ENCODE peak calls at places on chromosomes 7 and 10, in six cellular contexts. I is neuronal stem cell, O is mesendoderm, S is mammary epithelial cell, R is H9, C is colonic mucosa. B is an unnamed sample.

GRCh38 chr7:130982160-130982638 is 248.2 kb upstream of the KLF14 start:
- DNase-seq in I (peak), O (peak), S (peak), R (no peak), C (no peak), B (no peak)

GRCh38 chr10:10794776-10795175 is 222.9 kb upstream of the CELF2 start:
- DNase-seq in I (no peak), O (peak), S (peak), R (no peak), C (no peak), B (peak)

GRCh38 chr10:11861341-11861740 is 38.2 kb downstream of the PROSER2 start:
- DNase-seq in I (no peak), O (no peak), S (no peak), R (no peak), C (no peak), B (no peak)

GRCh38 chr7:102874166-102874829 is 38.5 kb upstream of the LRRC17 start:
- DNase-seq in I (no peak), O (no peak), S (peak), R (no peak), C (no peak), B (no peak)

GRCh38 chr7:7416031-7416968 is 119.4 kb downstream of the COL28A1 start:
- DNase-seq in I (no peak), O (peak), S (peak), R (no peak), C (peak), B (peak)

GRCh38 chr10:30782543-30783461 is 153.2 kb upstream of the LYZL2 start:
- DNase-seq in I (no peak), O (peak), S (no peak), R (no peak), C (no peak), B (peak)

GRCh38 chr7:151083071-151083823 is at the start of gene TMUB1:
- DNase-seq in I (no peak), O (peak), S (peak), R (peak), C (peak), B (peak)

GRCh38 chr10:26792780-26793495 is 67.8 kb downstream of the ABI1 start:
- DNase-seq in I (no peak), O (no peak), S (no peak), R (no peak), C (no peak), B (no peak)

GRCh38 chr10:110123594-110123993 is 83.8 kb upstream of the MXI1 start:
- DNase-seq in I (no peak), O (no peak), S (no peak), R (no peak), C (no peak), B (no peak)

GRCh38 chr10:13100349-13101294 is 659 bp downstream of the OPTN start:
- DNase-seq in I (peak), O (peak), S (peak), R (peak), C (peak), B (peak)

GRCh38 chr7:25385731-25386136 is 157.4 kb upstream of the NPVF start:
- DNase-seq in I (no peak), O (no peak), S (no peak), R (no peak), C (no peak), B (no peak)

GRCh38 chr10:23073527-23073926 is 21.9 kb upstream of the MSRB2 start:
- DNase-seq in I (no peak), O (no peak), S (no peak), R (no peak), C (no peak), B (no peak)

GRCh38 chr10:73625004-73625883 is 16.0 kb downstream of the MYOZ1 start:
- DNase-seq in I (peak), O (peak), S (peak), R (peak), C (peak), B (peak)

GRCh38 chr10:2214035-2214434 is 476.7 kb upstream of the ADARB2 start:
- DNase-seq in I (no peak), O (no peak), S (peak), R (no peak), C (no peak), B (no peak)

GRCh38 chr7:151727579-151728285 is 149.2 kb downstream of the PRKAG2 start:
- DNase-seq in I (no peak), O (peak), S (peak), R (no peak), C (peak), B (no peak)

GRCh38 chr7:114910787-114911186 is 11.1 kb upstream of the MDFIC start:
- DNase-seq in I (no peak), O (no peak), S (peak), R (no peak), C (no peak), B (no peak)

GRCh38 chr7:158188676-158189075 is 398.9 kb downstream of the PTPRN2 start:
- DNase-seq in I (no peak), O (no peak), S (no peak), R (peak), C (no peak), B (no peak)

GRCh38 chr7:14368285-14368684 is 378.8 kb upstream of the ETV1 start:
- DNase-seq in I (no peak), O (no peak), S (peak), R (no peak), C (no peak), B (no peak)

GRCh38 chr7:24290004-24290641 is 6.1 kb downstream of the NPY start:
- DNase-seq in I (no peak), O (peak), S (peak), R (peak), C (peak), B (peak)

GRCh38 chr7:75650671-75651070 is 88.1 kb downstream of the HIP1 start:
- DNase-seq in I (no peak), O (peak), S (no peak), R (no peak), C (peak), B (peak)

GRCh38 chr7:133436014-133436428 is 183.1 kb downstream of the EXOC4 start:
- DNase-seq in I (no peak), O (no peak), S (peak), R (no peak), C (no peak), B (no peak)

GRCh38 chr7:20310963-20311742 is 19.5 kb upstream of the ITGB8 start:
- DNase-seq in I (no peak), O (peak), S (peak), R (no peak), C (no peak), B (no peak)

GRCh38 chr10:126321455-126321854 is 66.8 kb downstream of the ADAM12 start:
- DNase-seq in I (no peak), O (no peak), S (no peak), R (no peak), C (no peak), B (no peak)

GRCh38 chr10:101646369-101646768 is 48.6 kb downstream of the FBXW4 start:
- DNase-seq in I (no peak), O (no peak), S (no peak), R (no peak), C (no peak), B (no peak)

GRCh38 chr7:130942211-130942964 is 208.4 kb upstream of the KLF14 start:
- DNase-seq in I (no peak), O (no peak), S (peak), R (no peak), C (peak), B (no peak)

GRCh38 chr10:29922904-29923303 is 136.5 kb downstream of the JCAD start:
- DNase-seq in I (no peak), O (peak), S (no peak), R (no peak), C (no peak), B (peak)

GRCh38 chr7:142459557-142459963 is 201.7 kb upstream of the PRSS58 start:
- DNase-seq in I (peak), O (peak), S (peak), R (peak), C (peak), B (peak)

GRCh38 chr10:97713351-97713827 is at the start of gene MARVELD1:
- DNase-seq in I (peak), O (peak), S (peak), R (peak), C (peak), B (peak)

GRCh38 chr7:99006739-99007424 is 128.6 kb downstream of the TRRAP start:
- DNase-seq in I (no peak), O (no peak), S (no peak), R (no peak), C (no peak), B (peak)

GRCh38 chr10:4984971-4985594 is 18.6 kb downstream of the AKR1C2 start:
- DNase-seq in I (no peak), O (peak), S (no peak), R (no peak), C (no peak), B (peak)

GRCh38 chr10:118628397-118628796 is 32.9 kb upstream of the PRLHR start:
- DNase-seq in I (no peak), O (no peak), S (no peak), R (no peak), C (no peak), B (no peak)

GRCh38 chr10:16519908-16520861 is 1.5 kb downstream of the C1QL3 start:
- DNase-seq in I (no peak), O (peak), S (no peak), R (peak), C (no peak), B (peak)

GRCh38 chr10:113454341-113455061 is 98.4 kb upstream of the HABP2 start:
- DNase-seq in I (peak), O (peak), S (no peak), R (peak), C (peak), B (peak)

GRCh38 chr10:99777918-99778716 is 4.3 kb upstream of the ABCC2 start:
- DNase-seq in I (no peak), O (peak), S (no peak), R (peak), C (no peak), B (peak)

GRCh38 chr7:123367508-123368122 is 166.8 kb downstream of the IQUB start:
- DNase-seq in I (no peak), O (peak), S (peak), R (no peak), C (no peak), B (peak)

GRCh38 chr7:37382546-37383088 is 66.0 kb downstream of the ELMO1 start:
- DNase-seq in I (no peak), O (peak), S (no peak), R (no peak), C (no peak), B (peak)

GRCh38 chr7:79282051-79282694 is 171.3 kb downstream of the MAGI2 start:
- DNase-seq in I (no peak), O (peak), S (peak), R (no peak), C (no peak), B (no peak)

GRCh38 chr10:132174237-132174636 is 12.5 kb upstream of the DPYSL4 start:
- DNase-seq in I (no peak), O (no peak), S (no peak), R (no peak), C (no peak), B (no peak)

GRCh38 chr7:105797652-105798051 is 78.7 kb downstream of the ATXN7L1 start:
- DNase-seq in I (no peak), O (peak), S (no peak), R (no peak), C (no peak), B (peak)

GRCh38 chr7:105792488-105793370 is 83.7 kb downstream of the ATXN7L1 start:
- DNase-seq in I (no peak), O (no peak), S (no peak), R (no peak), C (no peak), B (no peak)

GRCh38 chr7:105791926-105792325 is 84.5 kb downstream of the ATXN7L1 start:
- DNase-seq in I (no peak), O (peak), S (peak), R (peak), C (no peak), B (no peak)

GRCh38 chr7:105796365-105796764 is 80.0 kb downstream of the ATXN7L1 start:
- DNase-seq in I (no peak), O (no peak), S (no peak), R (no peak), C (no peak), B (no peak)

DNA sequence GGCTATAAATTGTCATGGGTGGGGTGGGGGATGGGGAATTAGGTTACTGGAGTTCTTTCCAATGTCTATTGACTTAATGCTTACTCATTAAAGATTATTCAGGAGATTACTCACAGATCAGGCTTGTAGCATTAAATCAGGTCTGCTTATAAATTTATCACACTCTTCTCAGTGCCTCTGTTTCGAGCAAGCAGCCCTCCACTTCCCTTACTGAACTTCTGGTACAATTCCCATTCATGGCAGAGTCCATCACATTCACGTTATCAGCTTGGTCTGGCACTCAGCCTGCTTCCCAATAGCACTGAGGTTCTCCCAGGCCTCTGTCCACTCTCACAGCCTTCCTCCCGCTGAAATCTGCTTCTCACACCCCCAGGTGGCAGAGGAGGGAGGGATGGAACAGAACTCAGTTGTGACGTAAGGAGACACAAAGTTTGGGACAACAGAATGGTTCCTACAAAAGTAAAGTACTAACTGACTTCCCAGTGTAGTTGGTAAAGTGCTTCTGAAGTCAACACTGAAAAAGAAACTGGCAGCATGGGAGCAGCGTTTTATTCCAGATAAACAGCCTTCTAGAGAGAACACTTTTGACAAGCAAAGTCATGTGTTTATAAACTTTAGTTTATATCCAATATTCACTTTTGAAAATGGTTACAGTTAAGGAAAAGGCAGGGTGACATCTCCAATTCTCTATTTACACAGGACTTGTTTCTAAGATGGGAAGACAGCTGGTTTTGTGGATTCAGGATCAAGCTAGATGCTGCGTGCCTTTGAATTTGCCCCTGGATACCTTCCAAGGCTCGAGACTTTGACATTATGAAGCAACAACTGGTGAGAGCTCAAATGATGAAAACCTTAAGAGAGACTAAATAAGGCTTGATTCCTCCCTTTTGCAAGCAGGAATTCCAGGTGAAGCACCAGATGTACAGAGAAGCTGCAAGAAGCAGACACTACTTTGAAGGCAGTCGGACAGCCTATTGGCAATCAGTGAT is 81.4 kb downstream of the ATXN7L1 start:
- DNase-seq in I (no peak), O (no peak), S (peak), R (no peak), C (peak), B (no peak)
- H3K9ac ChIP-seq in I (no peak), O (no peak), S (no peak), R (no peak), C (no peak), B (no peak)

DNA sequence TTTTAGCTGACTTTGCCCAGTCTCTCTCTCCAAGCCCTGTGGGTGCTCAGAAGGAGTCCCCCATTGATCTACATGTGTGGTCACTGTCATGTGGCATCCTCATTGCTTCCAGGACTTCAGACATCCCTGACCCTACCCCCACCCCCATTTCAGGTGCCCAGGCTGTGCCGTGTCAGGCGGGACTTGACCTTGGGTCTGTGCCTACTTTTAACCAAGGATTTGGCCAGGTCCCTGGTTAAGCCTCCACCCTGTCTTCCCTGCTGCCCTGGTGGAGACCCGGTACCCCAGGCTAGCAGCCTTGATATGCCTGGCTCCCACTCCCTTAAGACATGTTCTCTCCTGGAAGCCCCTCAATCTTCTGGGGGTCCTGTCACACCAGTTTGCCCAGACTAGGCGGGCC is 31.3 kb downstream of the PRF1 start:
- DNase-seq in I (no peak), O (no peak), S (no peak), R (no peak), C (no peak), B (no peak)
- H3K9ac ChIP-seq in I (no peak), O (no peak), S (no peak), R (no peak), C (no peak), B (no peak)

GRCh38 chr7:1560620-1561031 is 4.6 kb upstream of the TMEM184A start:
- DNase-seq in I (no peak), O (no peak), S (no peak), R (no peak), C (no peak), B (no peak)
- H3K9ac ChIP-seq in I (no peak), O (no peak), S (no peak), R (no peak), C (no peak), B (no peak)

GRCh38 chr7:112201421-112201820 is 4.8 kb downstream of the DOCK4 start:
- DNase-seq in I (no peak), O (no peak), S (peak), R (no peak), C (no peak), B (no peak)

GRCh38 chr7:112201839-112202238 is 4.4 kb downstream of the DOCK4 start:
- DNase-seq in I (no peak), O (no peak), S (no peak), R (no peak), C (no peak), B (no peak)

GRCh38 chr7:112204776-112205347 is 1.3 kb downstream of the DOCK4 start:
- DNase-seq in I (no peak), O (no peak), S (peak), R (no peak), C (peak), B (no peak)

GRCh38 chr7:112204072-112204775 is 2.0 kb downstream of the DOCK4 start:
- DNase-seq in I (no peak), O (peak), S (peak), R (no peak), C (peak), B (no peak)

GRCh38 chr7:112202819-112203218 is 3.4 kb downstream of the DOCK4 start:
- DNase-seq in I (no peak), O (no peak), S (no peak), R (no peak), C (peak), B (no peak)
- H3K9ac ChIP-seq in I (no peak), O (no peak), S (no peak), R (no peak), C (no peak), B (no peak)

DNA sequence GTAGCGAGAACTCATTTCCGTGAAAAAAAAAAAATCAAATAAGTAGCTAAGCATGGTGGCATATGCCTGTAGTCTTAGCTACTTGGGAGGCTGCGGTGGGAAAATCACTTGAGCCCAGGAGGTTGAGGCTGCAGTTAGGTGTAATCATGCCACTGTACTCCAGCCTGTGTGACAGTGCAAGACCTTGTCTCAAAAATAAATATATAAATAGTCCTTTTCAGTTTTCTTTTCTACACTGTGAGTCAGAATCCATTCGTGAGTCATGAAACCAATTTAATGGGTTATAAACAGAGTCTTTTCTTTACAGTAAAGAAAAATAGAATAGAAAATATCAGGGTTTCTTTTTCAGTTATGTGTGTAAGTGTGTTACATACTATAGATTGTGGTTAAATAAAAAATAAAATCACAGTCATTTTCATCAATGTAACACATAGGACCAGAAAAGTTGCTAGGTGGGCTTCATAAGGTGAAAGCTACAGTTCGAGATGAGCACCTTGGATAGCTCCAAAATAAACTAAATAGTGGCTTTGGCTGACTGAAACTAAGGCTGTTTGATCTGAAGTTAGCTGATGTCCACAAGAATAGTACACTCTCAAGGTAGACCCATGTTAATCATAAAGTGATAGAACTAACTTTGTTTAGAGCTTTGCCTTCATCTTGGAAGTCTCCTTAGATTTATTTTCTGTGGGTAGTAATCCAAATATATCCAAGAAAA is 781.1 kb downstream of the GATA3 start:
- DNase-seq in I (no peak), O (no peak), S (peak), R (no peak), C (no peak), B (no peak)
- H3K9ac ChIP-seq in I (no peak), O (no peak), S (no peak), R (no peak), C (no peak), B (no peak)

GRCh38 chr7:1103789-1104513 is 16.0 kb downstream of the GPER1 start:
- DNase-seq in I (no peak), O (no peak), S (no peak), R (no peak), C (no peak), B (no peak)

GRCh38 chr7:1104514-1105179 is 16.7 kb downstream of the GPER1 start:
- DNase-seq in I (no peak), O (no peak), S (no peak), R (no peak), C (no peak), B (no peak)

GRCh38 chr7:1106063-1106782 is 18.3 kb downstream of the GPER1 start:
- DNase-seq in I (no peak), O (no peak), S (no peak), R (no peak), C (no peak), B (no peak)

GRCh38 chr7:1106783-1107421 is 19.0 kb downstream of the GPER1 start:
- DNase-seq in I (no peak), O (no peak), S (no peak), R (no peak), C (no peak), B (no peak)

DNA sequence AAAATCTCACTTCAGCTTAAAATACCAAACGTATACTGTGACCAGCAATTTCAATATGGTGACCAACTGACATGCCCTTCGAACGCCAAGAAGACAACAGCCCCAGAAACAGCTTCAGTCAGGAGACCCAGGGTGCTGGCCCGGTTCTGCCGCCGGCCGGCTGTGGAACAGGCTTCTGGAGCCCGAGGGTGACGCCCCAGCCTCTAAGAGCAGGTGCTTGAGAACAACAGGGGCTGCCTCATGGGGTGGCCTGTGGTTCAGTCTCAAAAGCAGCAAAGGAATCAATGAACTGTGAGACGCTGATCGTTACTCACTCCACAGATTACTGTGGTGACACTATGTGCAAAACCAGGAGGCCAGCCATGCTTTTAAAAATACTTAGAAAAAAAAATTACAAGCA is 17.3 kb downstream of the GPER1 start:
- DNase-seq in I (no peak), O (no peak), S (no peak), R (no peak), C (no peak), B (no peak)
- H3K9ac ChIP-seq in I (no peak), O (no peak), S (no peak), R (no peak), C (no peak), B (no peak)

B was measured in endodermal cell.